ENCODE peak calls at places on chromosomes 13 and 19, in five cellular contexts. One of them, this sample, is unnamed.

GRCh38 chr13:110305949-110306339 is 1.0 kb downstream of the COL4A1 start:
- DNase-seq in astrocyte of the spinal cord: no peak
- DNase-seq in nephron progenitor cell: no peak
- DNase-seq in B cell: no peak
- DNase-seq in transverse colon: no peak
- DNase-seq in this sample: no peak

GRCh38 chr19:42206871-42207755 is 10.4 kb downstream of the DEDD2 start:
- DNase-seq in astrocyte of the spinal cord: peak; percentile 19
- DNase-seq in nephron progenitor cell: no peak
- DNase-seq in B cell: no peak
- DNase-seq in transverse colon: peak; percentile 57
- DNase-seq in this sample: no peak

GRCh38 chr19:3606690-3607289 is at the start of gene TBXA2R:
- DNase-seq in astrocyte of the spinal cord: peak; percentile 66
- DNase-seq in nephron progenitor cell: peak; percentile 85
- DNase-seq in B cell: peak; percentile 78
- DNase-seq in transverse colon: peak; percentile 75
- DNase-seq in this sample: no peak

GRCh38 chr13:110887955-110888333 is 26.9 kb downstream of the ANKRD10 start:
- DNase-seq in astrocyte of the spinal cord: no peak
- DNase-seq in nephron progenitor cell: no peak
- DNase-seq in B cell: no peak
- DNase-seq in transverse colon: no peak
- DNase-seq in this sample: no peak

GRCh38 chr19:34217952-34218817 is 36.2 kb upstream of the GARRE1 start:
- DNase-seq in astrocyte of the spinal cord: peak; percentile 98
- DNase-seq in nephron progenitor cell: no peak
- DNase-seq in B cell: peak; percentile 57
- DNase-seq in transverse colon: peak; percentile 43
- DNase-seq in this sample: peak; percentile 82

GRCh38 chr13:31048521-31048920 is 113.2 kb downstream of the HSPH1 start:
- DNase-seq in astrocyte of the spinal cord: no peak
- DNase-seq in nephron progenitor cell: no peak
- DNase-seq in B cell: no peak
- DNase-seq in transverse colon: no peak
- DNase-seq in this sample: no peak

GRCh38 chr19:41691268-41691970 is 3.3 kb upstream of the CEACAM7 start:
- DNase-seq in astrocyte of the spinal cord: no peak
- DNase-seq in nephron progenitor cell: no peak
- DNase-seq in B cell: peak; percentile 21
- DNase-seq in transverse colon: peak; percentile 62
- DNase-seq in this sample: no peak

GRCh38 chr19:7980168-7980567 is 25.3 kb downstream of the ELAVL1 start:
- DNase-seq in astrocyte of the spinal cord: no peak
- DNase-seq in nephron progenitor cell: no peak
- DNase-seq in B cell: no peak
- DNase-seq in transverse colon: no peak
- DNase-seq in this sample: no peak

GRCh38 chr13:21243045-21243842 is 66.8 kb downstream of the MRPL57 start:
- DNase-seq in astrocyte of the spinal cord: no peak
- DNase-seq in nephron progenitor cell: no peak
- DNase-seq in B cell: no peak
- DNase-seq in transverse colon: no peak
- DNase-seq in this sample: no peak

GRCh38 chr13:24053505-24054251 is 106.8 kb upstream of the SPATA13 start:
- DNase-seq in astrocyte of the spinal cord: peak; percentile 76
- DNase-seq in nephron progenitor cell: peak; percentile 57
- DNase-seq in B cell: peak; percentile 75
- DNase-seq in transverse colon: peak; percentile 72
- DNase-seq in this sample: no peak

GRCh38 chr13:93290503-93290902 is 63.9 kb downstream of the GPC6 start:
- DNase-seq in astrocyte of the spinal cord: peak; percentile 54
- DNase-seq in nephron progenitor cell: no peak
- DNase-seq in B cell: no peak
- DNase-seq in transverse colon: no peak
- DNase-seq in this sample: no peak

GRCh38 chr13:93293716-93294115 is 67.1 kb downstream of the GPC6 start:
- DNase-seq in astrocyte of the spinal cord: no peak
- DNase-seq in nephron progenitor cell: no peak
- DNase-seq in B cell: no peak
- DNase-seq in transverse colon: no peak
- DNase-seq in this sample: no peak

GRCh38 chr13:93289842-93290241 is 63.2 kb downstream of the GPC6 start:
- DNase-seq in astrocyte of the spinal cord: no peak
- DNase-seq in nephron progenitor cell: no peak
- DNase-seq in B cell: no peak
- DNase-seq in transverse colon: no peak
- DNase-seq in this sample: no peak

GRCh38 chr13:93286047-93286446 is 59.4 kb downstream of the GPC6 start:
- DNase-seq in astrocyte of the spinal cord: no peak
- DNase-seq in nephron progenitor cell: no peak
- DNase-seq in B cell: no peak
- DNase-seq in transverse colon: no peak
- DNase-seq in this sample: no peak

GRCh38 chr13:93289047-93289446 is 62.4 kb downstream of the GPC6 start:
- DNase-seq in astrocyte of the spinal cord: no peak
- DNase-seq in nephron progenitor cell: no peak
- DNase-seq in B cell: no peak
- DNase-seq in transverse colon: no peak
- DNase-seq in this sample: no peak
- TF ChIP-seq CTCF in astrocyte of the spinal cord: no peak
- TF ChIP-seq CTCF in nephron progenitor cell: no peak
- TF ChIP-seq CTCF in B cell: no peak
- TF ChIP-seq CTCF in transverse colon: no peak
- TF ChIP-seq CTCF in this sample: no peak

GRCh38 chr13:41409611-41410010 is 47.7 kb upstream of the RGCC start:
- DNase-seq in astrocyte of the spinal cord: no peak
- DNase-seq in nephron progenitor cell: no peak
- DNase-seq in B cell: no peak
- DNase-seq in transverse colon: no peak
- DNase-seq in this sample: no peak

GRCh38 chr13:41413907-41414306 is 43.4 kb upstream of the RGCC start:
- DNase-seq in astrocyte of the spinal cord: no peak
- DNase-seq in nephron progenitor cell: no peak
- DNase-seq in B cell: no peak
- DNase-seq in transverse colon: no peak
- DNase-seq in this sample: no peak

GRCh38 chr13:41408061-41408460 is 49.3 kb upstream of the RGCC start:
- DNase-seq in astrocyte of the spinal cord: no peak
- DNase-seq in nephron progenitor cell: no peak
- DNase-seq in B cell: no peak
- DNase-seq in transverse colon: no peak
- DNase-seq in this sample: no peak

GRCh38 chr13:41411060-41411459 is 46.3 kb upstream of the RGCC start:
- DNase-seq in astrocyte of the spinal cord: no peak
- DNase-seq in nephron progenitor cell: no peak
- DNase-seq in B cell: no peak
- DNase-seq in transverse colon: no peak
- DNase-seq in this sample: no peak

GRCh38 chr13:41411536-41411935 is 45.8 kb upstream of the RGCC start:
- DNase-seq in astrocyte of the spinal cord: peak; percentile 73
- DNase-seq in nephron progenitor cell: peak; percentile 7
- DNase-seq in B cell: peak; percentile 26
- DNase-seq in transverse colon: no peak
- DNase-seq in this sample: peak; percentile 44
- TF ChIP-seq CTCF in astrocyte of the spinal cord: peak; percentile 53
- TF ChIP-seq CTCF in nephron progenitor cell: no peak
- TF ChIP-seq CTCF in B cell: no peak
- TF ChIP-seq CTCF in transverse colon: no peak
- TF ChIP-seq CTCF in this sample: peak; percentile 52

DNA sequence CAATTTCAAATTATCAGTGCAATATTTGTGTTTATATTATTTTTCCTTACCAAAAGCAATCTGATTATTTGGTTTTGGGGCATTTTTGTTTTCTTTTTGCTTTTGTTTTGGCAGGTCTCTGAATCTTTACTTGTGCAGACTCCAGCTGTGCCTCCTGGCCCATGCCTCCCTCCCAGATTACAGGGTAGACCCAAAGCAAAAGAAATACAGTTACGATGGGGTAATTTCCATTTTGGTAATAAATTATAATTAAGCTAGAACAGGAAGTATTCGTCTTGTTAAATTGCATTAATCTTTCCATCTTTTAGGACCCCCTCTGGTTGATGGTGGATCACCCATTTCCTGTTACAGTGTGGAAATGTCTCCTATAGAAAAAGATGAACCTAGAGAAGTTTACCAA is 29.2 kb upstream of the MLNR start:
- DNase-seq in astrocyte of the spinal cord: no peak
- DNase-seq in nephron progenitor cell: no peak
- DNase-seq in B cell: no peak
- DNase-seq in transverse colon: no peak
- DNase-seq in this sample: no peak
- TF ChIP-seq CTCF in astrocyte of the spinal cord: no peak
- TF ChIP-seq CTCF in nephron progenitor cell: no peak
- TF ChIP-seq CTCF in B cell: no peak
- TF ChIP-seq CTCF in transverse colon: no peak
- TF ChIP-seq CTCF in this sample: no peak

GRCh38 chr19:50547385-50548190 is 20.6 kb downstream of the LRRC4B start:
- DNase-seq in astrocyte of the spinal cord: no peak
- DNase-seq in nephron progenitor cell: no peak
- DNase-seq in B cell: no peak
- DNase-seq in transverse colon: no peak
- DNase-seq in this sample: no peak
- TF ChIP-seq CTCF in astrocyte of the spinal cord: no peak
- TF ChIP-seq CTCF in nephron progenitor cell: no peak
- TF ChIP-seq CTCF in B cell: no peak
- TF ChIP-seq CTCF in transverse colon: no peak
- TF ChIP-seq CTCF in this sample: no peak